ENCODE peak calls at places on chromosomes 3 and 15, in five cellular contexts. S is stimulated activated CD4-positive, alpha-beta T cell treated with anti-CD3 and anti-CD28 coated beads, Interleukin-2, amount 100 ng/mL, for 4 hours; U is Daoy; L is dermis blood vessel endothelial cell; H is neural crest cell. Y is an unnamed sample.

GRCh38 chr15:91887321-91887720 is 33.8 kb downstream of the SLCO3A1 start:
- DNase-seq in S (no peak), U (no peak), L (no peak), H (no peak), Y (no peak)

GRCh38 chr3:10609134-10609533 is 103.7 kb upstream of the ATP2B2 start:
- DNase-seq in S (no peak), U (no peak), L (no peak), H (no peak), Y (no peak)

GRCh38 chr15:64522226-64522823 is 61.9 kb downstream of the ZNF609 start:
- DNase-seq in S (no peak), U (no peak), L (no peak), H (no peak), Y (no peak)

GRCh38 chr3:129161860-129162271 is 1.0 kb upstream of the ISY1 start:
- DNase-seq in S (no peak), U (peak), L (peak), H (no peak), Y (no peak)

GRCh38 chr15:96234109-96234892 is 96.2 kb upstream of the NR2F2 start:
- DNase-seq in S (no peak), U (peak), L (no peak), H (no peak), Y (no peak)

GRCh38 chr3:13110678-13111116 is 37.5 kb upstream of the IQSEC1 start:
- DNase-seq in S (no peak), U (peak), L (no peak), H (no peak), Y (no peak)

GRCh38 chr3:190088890-190089289 is 31.8 kb downstream of the P3H2 start:
- DNase-seq in S (no peak), U (peak), L (no peak), H (no peak), Y (no peak)

GRCh38 chr3:179655236-179655635 is 2.4 kb downstream of the USP13 start:
- DNase-seq in S (no peak), U (no peak), L (no peak), H (no peak), Y (no peak)

GRCh38 chr15:91116379-91117067 is 16.5 kb downstream of the SV2B start:
- DNase-seq in S (no peak), U (peak), L (peak), H (no peak), Y (peak)

GRCh38 chr3:111803123-111803593 is 55.9 kb upstream of the PHLDB2 start:
- DNase-seq in S (no peak), U (peak), L (peak), H (no peak), Y (peak)

GRCh38 chr3:125353128-125353527 is 22.0 kb downstream of the ZNF148 start:
- DNase-seq in S (no peak), U (no peak), L (no peak), H (no peak), Y (no peak)

GRCh38 chr15:74776851-74777768 is 4.8 kb upstream of the CSK start:
- DNase-seq in S (no peak), U (no peak), L (peak), H (no peak), Y (peak)

GRCh38 chr3:88082854-88083253 is 23.8 kb downstream of the ZNF654 start:
- DNase-seq in S (no peak), U (no peak), L (no peak), H (no peak), Y (no peak)

GRCh38 chr3:122514123-122515019 is at the start of gene KPNA1:
- DNase-seq in S (peak), U (peak), L (peak), H (peak), Y (peak)

GRCh38 chr15:38868326-38869114 is 303.9 kb upstream of the RASGRP1 start:
- DNase-seq in S (no peak), U (peak), L (peak), H (no peak), Y (peak)

GRCh38 chr15:48967336-48967735 is 3.6 kb upstream of the SHC4 start:
- DNase-seq in S (no peak), U (no peak), L (no peak), H (no peak), Y (no peak)

GRCh38 chr3:123616593-123616992 is 31.7 kb upstream of the HACD2 start:
- DNase-seq in S (no peak), U (no peak), L (no peak), H (no peak), Y (no peak)

GRCh38 chr15:44971036-44971435 is 14.5 kb downstream of the TERB2 start:
- DNase-seq in S (no peak), U (no peak), L (no peak), H (no peak), Y (no peak)

GRCh38 chr3:14425574-14426304 is 23.3 kb downstream of the SLC6A6 start:
- DNase-seq in S (no peak), U (no peak), L (no peak), H (no peak), Y (no peak)

GRCh38 chr3:24622138-24622537 is 127.5 kb upstream of the THRB start:
- DNase-seq in S (no peak), U (no peak), L (no peak), H (no peak), Y (no peak)

GRCh38 chr15:25803541-25803940 is 59.6 kb downstream of the ATP10A start:
- DNase-seq in S (no peak), U (no peak), L (no peak), H (no peak), Y (no peak)

GRCh38 chr15:25863067-25863967 is at the start of gene ATP10A:
- DNase-seq in S (peak), U (peak), L (peak), H (peak), Y (no peak)

GRCh38 chr3:146817705-146818104 is 212.6 kb upstream of the PLSCR5 start:
- DNase-seq in S (no peak), U (peak), L (peak), H (no peak), Y (peak)

GRCh38 chr3:18740631-18741583 is 315.8 kb upstream of the SATB1 start:
- DNase-seq in S (peak), U (no peak), L (no peak), H (no peak), Y (no peak)

GRCh38 chr3:48432411-48433371 is 2.8 kb upstream of the PLXNB1 start:
- DNase-seq in S (no peak), U (no peak), L (peak), H (no peak), Y (peak)

GRCh38 chr3:171427771-171428320 is 32.4 kb downstream of the TNIK start:
- DNase-seq in S (no peak), U (no peak), L (no peak), H (no peak), Y (no peak)

GRCh38 chr15:72202801-72203506 is 5.4 kb upstream of the GRAMD2A start:
- DNase-seq in S (no peak), U (no peak), L (no peak), H (no peak), Y (no peak)

GRCh38 chr3:186909078-186909853 is 21.1 kb upstream of the ST6GAL1 start:
- DNase-seq in S (peak), U (peak), L (no peak), H (no peak), Y (no peak)

GRCh38 chr15:101440846-101441590 is 48.5 kb downstream of the PCSK6 start:
- DNase-seq in S (no peak), U (no peak), L (no peak), H (no peak), Y (no peak)

GRCh38 chr3:110814170-110815007 is 257.2 kb upstream of the NECTIN3 start:
- DNase-seq in S (no peak), U (peak), L (no peak), H (peak), Y (peak)

GRCh38 chr3:172515130-172515918 is 7.9 kb downstream of the TNFSF10 start:
- DNase-seq in S (no peak), U (no peak), L (peak), H (no peak), Y (no peak)

GRCh38 chr15:65634381-65634780 is 12.6 kb downstream of the SLC24A1 start:
- DNase-seq in S (no peak), U (no peak), L (no peak), H (no peak), Y (no peak)

Y was measured in dermis microvascular lymphatic vessel endothelial cell.